ENCODE peak calls at places on chromosomes 6 and 20, in five cellular contexts. One of them, this sample, is unnamed.

GRCh38 chr6:29917843-29918242 is 24.5 kb upstream of the HLA-A start:
- DNase-seq in HCT116: no peak
- DNase-seq in right lobe of liver: no peak
- DNase-seq in HepG2: no peak
- DNase-seq in GM12892: no peak
- DNase-seq in this sample: no peak

GRCh38 chr6:100719883-100720682 is 161.0 kb downstream of the ASCC3 start:
- DNase-seq in HCT116: peak
- DNase-seq in right lobe of liver: no peak
- DNase-seq in HepG2: peak
- DNase-seq in GM12892: no peak
- DNase-seq in this sample: peak

GRCh38 chr6:136525586-136526195 is 24.5 kb downstream of the MAP7 start:
- DNase-seq in HCT116: no peak
- DNase-seq in right lobe of liver: no peak
- DNase-seq in HepG2: no peak
- DNase-seq in GM12892: no peak
- DNase-seq in this sample: no peak

GRCh38 chr6:34000281-34000680 is 145.6 kb downstream of the GRM4 start:
- DNase-seq in HCT116: no peak
- DNase-seq in right lobe of liver: no peak
- DNase-seq in HepG2: no peak
- DNase-seq in GM12892: no peak
- DNase-seq in this sample: no peak

GRCh38 chr6:77650098-77650663 is 2.7 kb upstream of the MEI4 start:
- DNase-seq in HCT116: no peak
- DNase-seq in right lobe of liver: peak
- DNase-seq in HepG2: no peak
- DNase-seq in GM12892: no peak
- DNase-seq in this sample: peak

GRCh38 chr6:13445005-13445743 is 42.2 kb downstream of the GFOD1 start:
- DNase-seq in HCT116: no peak
- DNase-seq in right lobe of liver: peak
- DNase-seq in HepG2: no peak
- DNase-seq in GM12892: no peak
- DNase-seq in this sample: no peak

GRCh38 chr6:5433324-5433723 is 172.0 kb downstream of the FARS2 start:
- DNase-seq in HCT116: no peak
- DNase-seq in right lobe of liver: no peak
- DNase-seq in HepG2: no peak
- DNase-seq in GM12892: no peak
- DNase-seq in this sample: no peak

GRCh38 chr6:16769986-16770376 is 8.7 kb upstream of the ATXN1 start:
- DNase-seq in HCT116: no peak
- DNase-seq in right lobe of liver: no peak
- DNase-seq in HepG2: no peak
- DNase-seq in GM12892: no peak
- DNase-seq in this sample: no peak

GRCh38 chr20:6333110-6333509 is 210.3 kb upstream of the FERMT1 start:
- DNase-seq in HCT116: no peak
- DNase-seq in right lobe of liver: no peak
- DNase-seq in HepG2: no peak
- DNase-seq in GM12892: no peak
- DNase-seq in this sample: no peak

GRCh38 chr6:117494283-117494682 is 11.8 kb downstream of the DCBLD1 start:
- DNase-seq in HCT116: no peak
- DNase-seq in right lobe of liver: no peak
- DNase-seq in HepG2: no peak
- DNase-seq in GM12892: no peak
- DNase-seq in this sample: no peak

GRCh38 chr6:118558811-118559217 is 10.7 kb downstream of the PLN start:
- DNase-seq in HCT116: no peak
- DNase-seq in right lobe of liver: no peak
- DNase-seq in HepG2: no peak
- DNase-seq in GM12892: no peak
- DNase-seq in this sample: no peak

GRCh38 chr6:111817451-111818146 is 55.7 kb downstream of the FYN start:
- DNase-seq in HCT116: no peak
- DNase-seq in right lobe of liver: no peak
- DNase-seq in HepG2: no peak
- DNase-seq in GM12892: no peak
- DNase-seq in this sample: no peak

GRCh38 chr6:146990821-146991798 is 213.1 kb upstream of the STXBP5 start:
- DNase-seq in HCT116: peak
- DNase-seq in right lobe of liver: no peak
- DNase-seq in HepG2: peak
- DNase-seq in GM12892: no peak
- DNase-seq in this sample: no peak

GRCh38 chr6:25027221-25027916 is 91.6 kb upstream of the RIPOR2 start:
- DNase-seq in HCT116: no peak
- DNase-seq in right lobe of liver: no peak
- DNase-seq in HepG2: no peak
- DNase-seq in GM12892: peak
- DNase-seq in this sample: no peak

GRCh38 chr20:37600486-37600885 is 72.8 kb upstream of the BLCAP start:
- DNase-seq in HCT116: no peak
- DNase-seq in right lobe of liver: no peak
- DNase-seq in HepG2: no peak
- DNase-seq in GM12892: no peak
- DNase-seq in this sample: no peak

GRCh38 chr6:167143041-167143440 is 14.7 kb downstream of the GPR31 start:
- DNase-seq in HCT116: no peak
- DNase-seq in right lobe of liver: no peak
- DNase-seq in HepG2: no peak
- DNase-seq in GM12892: no peak
- DNase-seq in this sample: no peak

GRCh38 chr6:149233056-149233715 is 84.3 kb upstream of the TAB2 start:
- DNase-seq in HCT116: peak
- DNase-seq in right lobe of liver: no peak
- DNase-seq in HepG2: peak
- DNase-seq in GM12892: no peak
- DNase-seq in this sample: no peak

GRCh38 chr20:46058656-46059281 is 29.8 kb downstream of the SLC12A5 start:
- DNase-seq in HCT116: no peak
- DNase-seq in right lobe of liver: no peak
- DNase-seq in HepG2: no peak
- DNase-seq in GM12892: no peak
- DNase-seq in this sample: no peak

GRCh38 chr6:137145421-137145820 is 28.0 kb downstream of the IL22RA2 start:
- DNase-seq in HCT116: no peak
- DNase-seq in right lobe of liver: no peak
- DNase-seq in HepG2: no peak
- DNase-seq in GM12892: no peak
- DNase-seq in this sample: no peak

GRCh38 chr20:18048191-18048590 is 9.5 kb downstream of the OVOL2 start:
- DNase-seq in HCT116: no peak
- DNase-seq in right lobe of liver: no peak
- DNase-seq in HepG2: no peak
- DNase-seq in GM12892: no peak
- DNase-seq in this sample: no peak

GRCh38 chr6:169363590-169363989 is 109.9 kb upstream of the THBS2 start:
- DNase-seq in HCT116: no peak
- DNase-seq in right lobe of liver: no peak
- DNase-seq in HepG2: no peak
- DNase-seq in GM12892: no peak
- DNase-seq in this sample: no peak

GRCh38 chr6:112043032-112044007 is 10.6 kb upstream of the CCN6 start:
- DNase-seq in HCT116: peak
- DNase-seq in right lobe of liver: peak
- DNase-seq in HepG2: peak
- DNase-seq in GM12892: peak
- DNase-seq in this sample: peak

GRCh38 chr20:63690001-63690897 is 6.2 kb upstream of the TNFRSF6B start:
- DNase-seq in HCT116: no peak
- DNase-seq in right lobe of liver: no peak
- DNase-seq in HepG2: no peak
- DNase-seq in GM12892: no peak
- DNase-seq in this sample: no peak
- TF ChIP-seq POLR2A in HCT116: no peak
- TF ChIP-seq POLR2A in right lobe of liver: no peak
- TF ChIP-seq POLR2A in HepG2: peak
- TF ChIP-seq POLR2A in GM12892: no peak
- TF ChIP-seq POLR2A in this sample: no peak

GRCh38 chr6:960356-960755 is 267.4 kb upstream of the EXOC2 start:
- DNase-seq in HCT116: no peak
- DNase-seq in right lobe of liver: no peak
- DNase-seq in HepG2: no peak
- DNase-seq in GM12892: no peak
- DNase-seq in this sample: no peak
- TF ChIP-seq POLR2A in HCT116: no peak
- TF ChIP-seq POLR2A in right lobe of liver: no peak
- TF ChIP-seq POLR2A in HepG2: no peak
- TF ChIP-seq POLR2A in GM12892: no peak
- TF ChIP-seq POLR2A in this sample: no peak

DNA sequence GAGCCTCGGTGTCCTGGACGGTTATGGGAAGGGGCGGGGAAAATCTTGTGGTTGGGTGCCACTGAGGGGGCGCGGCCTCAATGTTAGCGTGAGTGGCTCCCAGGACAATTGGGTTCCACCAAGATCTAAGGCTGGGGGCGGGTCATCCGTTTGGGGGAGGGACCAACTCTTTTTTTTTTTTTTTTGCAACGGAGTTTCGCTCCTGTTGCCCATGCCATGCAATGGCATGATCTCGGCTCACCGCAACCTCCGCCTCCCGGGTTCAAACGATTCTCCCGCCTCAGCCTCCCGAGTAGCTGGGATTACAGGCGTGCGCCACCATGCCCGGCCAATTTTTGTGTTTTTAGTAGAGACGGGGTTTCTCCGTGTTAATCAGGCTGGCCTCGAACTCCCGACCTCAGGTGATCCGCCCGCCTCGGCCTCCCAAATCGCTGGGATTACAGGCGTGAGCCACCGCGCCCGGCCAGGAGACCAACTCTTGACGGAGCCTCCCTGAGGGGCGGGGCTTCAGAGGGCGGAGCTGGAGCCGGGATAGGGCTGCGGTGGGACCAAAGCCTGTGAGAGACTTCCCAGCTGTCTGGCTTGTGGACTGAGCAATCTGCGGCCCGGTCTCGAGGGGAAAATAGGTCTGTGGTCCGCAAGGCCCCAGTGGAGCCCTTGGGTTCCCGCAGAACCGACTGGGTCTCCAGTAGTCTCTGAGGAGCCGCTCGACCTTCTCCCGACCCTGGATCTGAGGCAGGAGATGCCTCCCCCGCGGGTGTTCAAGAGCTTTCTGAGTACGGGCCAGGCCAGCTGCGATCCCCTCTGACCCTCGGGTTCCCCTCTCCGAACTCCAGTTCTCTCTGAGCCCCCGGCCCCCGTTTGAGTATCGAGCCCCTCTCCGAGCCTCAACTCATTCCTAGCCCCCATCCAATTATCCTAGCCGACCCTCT is 1.1 kb downstream of the SPAG4 start:
- DNase-seq in HCT116: peak
- DNase-seq in right lobe of liver: peak
- DNase-seq in HepG2: peak
- DNase-seq in GM12892: peak
- DNase-seq in this sample: peak
- TF ChIP-seq POLR2A in HCT116: no peak
- TF ChIP-seq POLR2A in right lobe of liver: peak
- TF ChIP-seq POLR2A in HepG2: peak
- TF ChIP-seq POLR2A in GM12892: no peak
- TF ChIP-seq POLR2A in this sample: no peak

GRCh38 chr6:31271641-31272357 is at the start of gene HLA-C:
- DNase-seq in HCT116: peak
- DNase-seq in right lobe of liver: peak
- DNase-seq in HepG2: peak
- DNase-seq in GM12892: peak
- DNase-seq in this sample: peak
- TF ChIP-seq POLR2A in HCT116: peak
- TF ChIP-seq POLR2A in right lobe of liver: peak
- TF ChIP-seq POLR2A in HepG2: peak
- TF ChIP-seq POLR2A in GM12892: peak
- TF ChIP-seq POLR2A in this sample: peak

GRCh38 chr20:63653974-63654680 is 903 bp upstream of the STMN3 start:
- DNase-seq in HCT116: no peak
- DNase-seq in right lobe of liver: no peak
- DNase-seq in HepG2: no peak
- DNase-seq in GM12892: no peak
- DNase-seq in this sample: no peak

GRCh38 chr20:63655249-63655648 is 2.0 kb upstream of the STMN3 start:
- DNase-seq in HCT116: no peak
- DNase-seq in right lobe of liver: no peak
- DNase-seq in HepG2: no peak
- DNase-seq in GM12892: no peak
- DNase-seq in this sample: no peak

GRCh38 chr20:63652192-63652980 is 838 bp downstream of the STMN3 start:
- DNase-seq in HCT116: no peak
- DNase-seq in right lobe of liver: no peak
- DNase-seq in HepG2: peak
- DNase-seq in GM12892: no peak
- DNase-seq in this sample: no peak

GRCh38 chr20:63651942-63652191 is 1.4 kb downstream of the STMN3 start:
- DNase-seq in HCT116: no peak
- DNase-seq in right lobe of liver: no peak
- DNase-seq in HepG2: no peak
- DNase-seq in GM12892: no peak
- DNase-seq in this sample: no peak

DNA sequence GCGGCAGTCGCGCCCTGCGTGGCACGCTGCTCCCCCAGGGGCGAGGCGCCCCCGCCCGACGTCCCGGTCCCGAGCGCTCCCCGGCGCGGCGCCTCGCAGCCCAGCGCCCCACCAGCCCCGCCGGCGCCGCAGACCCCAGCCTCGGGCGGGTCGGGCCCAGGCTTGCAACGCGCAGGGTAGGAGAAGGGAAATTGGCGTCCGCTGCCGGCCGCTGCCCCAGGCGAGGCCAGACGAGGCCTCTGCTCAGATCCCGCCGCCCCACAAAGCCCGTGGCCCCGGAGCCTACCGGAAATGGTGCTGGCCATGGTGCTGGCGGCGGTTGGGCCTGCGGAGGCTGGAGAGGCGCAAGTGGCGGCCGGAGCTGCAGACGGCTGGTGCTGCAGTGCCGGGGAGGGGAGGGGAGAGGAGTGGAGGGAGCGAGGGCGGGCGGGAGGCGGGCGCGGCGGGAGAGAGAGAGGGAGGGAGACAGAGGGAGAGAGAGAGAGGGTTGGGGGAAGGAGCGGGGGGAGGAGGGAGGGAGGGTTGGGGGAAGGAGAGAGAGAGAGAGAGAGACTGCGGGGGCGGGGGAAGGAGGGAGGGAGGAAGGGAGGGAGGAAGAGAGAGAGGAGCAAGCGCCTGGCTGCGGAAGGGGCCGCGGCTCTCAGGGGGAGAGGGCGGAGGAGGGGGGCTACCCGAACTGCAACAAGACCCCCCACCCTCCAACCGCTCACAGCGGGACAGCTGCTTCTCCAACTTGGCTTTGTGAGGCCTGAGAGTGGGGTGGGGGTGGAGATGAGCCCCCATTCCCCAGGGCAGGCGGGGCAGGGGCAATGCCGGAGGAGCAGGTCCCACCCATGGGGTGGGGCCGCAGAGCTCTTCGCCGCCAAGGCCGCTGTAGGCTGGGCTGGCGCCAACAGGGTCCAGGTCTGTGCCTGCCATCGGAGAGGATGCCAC is at the start of gene STMN3:
- DNase-seq in HCT116: peak
- DNase-seq in right lobe of liver: peak
- DNase-seq in HepG2: peak
- DNase-seq in GM12892: peak
- DNase-seq in this sample: peak
- TF ChIP-seq POLR2A in HCT116: no peak
- TF ChIP-seq POLR2A in right lobe of liver: no peak
- TF ChIP-seq POLR2A in HepG2: peak
- TF ChIP-seq POLR2A in GM12892: no peak
- TF ChIP-seq POLR2A in this sample: no peak

This sample was measured in erythroblast.